ENCODE peak calls at places on chromosomes 11 and 22, in four cellular contexts. P, L, I and V are unnamed samples.

GRCh38 chr11:82996966-82997606 is 74.6 kb downstream of the RAB30 start:
- DNase-seq in P (no peak), I (peak; percentile 87), L (no peak), V (no peak)

GRCh38 chr22:17373839-17374238 is 4.6 kb downstream of the CECR2 start:
- DNase-seq in P (no peak), I (no peak), L (no peak), V (no peak)

GRCh38 chr11:123137496-123138270 is 57.4 kb downstream of the CLMP start:
- DNase-seq in P (peak; percentile 34), L (no peak), I (no peak), V (no peak)

GRCh38 chr11:64055077-64055476 is 19.3 kb downstream of the FLRT1 start:
- DNase-seq in L (no peak), I (no peak), P (no peak), V (no peak)

GRCh38 chr11:57787920-57788716 is 26.5 kb downstream of the CTNND1 start:
- DNase-seq in L (peak; percentile 32), P (no peak), I (peak; percentile 70), V (peak; percentile 66)

GRCh38 chr11:13929551-13929950 is 33.0 kb upstream of the SPON1 start:
- DNase-seq in I (no peak), P (no peak), L (no peak), V (no peak)

GRCh38 chr11:73321342-73322110 is 13.4 kb downstream of the ARHGEF17 start:
- DNase-seq in L (no peak), I (no peak), P (no peak), V (no peak)

GRCh38 chr11:89736566-89736965 is 26.5 kb downstream of the TRIM77 start:
- DNase-seq in L (no peak), I (no peak), P (no peak), V (no peak)

GRCh38 chr11:96215094-96215782 is 127.8 kb downstream of the MAML2 start:
- DNase-seq in L (no peak), P (no peak), I (peak; percentile 72), V (no peak)

GRCh38 chr11:26467506-26467905 is 104.6 kb downstream of the MUC15 start:
- DNase-seq in L (no peak), I (no peak), P (no peak), V (no peak)

GRCh38 chr11:131904756-131905155 is 534.3 kb downstream of the NTM start:
- DNase-seq in L (no peak), I (no peak), P (no peak), V (peak; percentile 79)

GRCh38 chr11:59574467-59574866 is 41.1 kb downstream of the OSBP start:
- DNase-seq in I (no peak), P (no peak), L (no peak), V (no peak)

GRCh38 chr22:46373838-46374662 is 38.5 kb downstream of the TRMU start:
- DNase-seq in I (peak; percentile 48), L (no peak), P (no peak), V (no peak)

GRCh38 chr22:45969414-45969799 is 7.6 kb downstream of the WNT7B start:
- DNase-seq in L (no peak), I (no peak), P (no peak), V (no peak)

GRCh38 chr22:28222976-28223375 is 303.9 kb upstream of the PITPNB start:
- DNase-seq in I (no peak), L (no peak), P (no peak), V (no peak)

GRCh38 chr11:68904458-68904847 is 762 bp downstream of the IGHMBP2 start:
- DNase-seq in P (no peak), L (no peak), I (no peak), V (no peak)

GRCh38 chr11:19110290-19110689 is 6.7 kb upstream of the ZDHHC13 start:
- DNase-seq in L (no peak), P (no peak), I (no peak), V (no peak)

GRCh38 chr11:28461846-28462245 is 353.7 kb downstream of the METTL15 start:
- DNase-seq in P (no peak), L (peak; percentile 2), I (no peak), V (no peak)

GRCh38 chr11:78402842-78403241 is 14.8 kb downstream of the GAB2 start:
- DNase-seq in P (no peak), L (no peak), I (no peak), V (no peak)

GRCh38 chr11:33002143-33002542 is 13.5 kb upstream of the DEPDC7 start:
- DNase-seq in I (no peak), L (no peak), P (no peak), V (no peak)

GRCh38 chr22:39594411-39594810 is 23.9 kb downstream of the CACNA1I start:
- DNase-seq in I (no peak), P (no peak), L (no peak), V (no peak)

GRCh38 chr11:47445840-47446239 is 3.1 kb downstream of the RAPSN start:
- DNase-seq in I (no peak), P (no peak), L (no peak), V (no peak)

GRCh38 chr11:47442514-47442913 is 6.4 kb downstream of the RAPSN start:
- DNase-seq in I (no peak), P (no peak), L (no peak), V (no peak)

GRCh38 chr11:47441421-47441820 is 7.5 kb downstream of the RAPSN start:
- DNase-seq in L (no peak), P (no peak), I (no peak), V (no peak)

GRCh38 chr11:47443817-47444216 is 5.1 kb downstream of the RAPSN start:
- DNase-seq in I (no peak), P (no peak), L (no peak), V (no peak)

GRCh38 chr11:47443028-47443700 is 5.8 kb downstream of the RAPSN start:
- DNase-seq in L (no peak), I (no peak), P (no peak), V (no peak)
- TF ChIP-seq SUZ12 in L (no peak), I (no peak), P (no peak), V (no peak)

DNA sequence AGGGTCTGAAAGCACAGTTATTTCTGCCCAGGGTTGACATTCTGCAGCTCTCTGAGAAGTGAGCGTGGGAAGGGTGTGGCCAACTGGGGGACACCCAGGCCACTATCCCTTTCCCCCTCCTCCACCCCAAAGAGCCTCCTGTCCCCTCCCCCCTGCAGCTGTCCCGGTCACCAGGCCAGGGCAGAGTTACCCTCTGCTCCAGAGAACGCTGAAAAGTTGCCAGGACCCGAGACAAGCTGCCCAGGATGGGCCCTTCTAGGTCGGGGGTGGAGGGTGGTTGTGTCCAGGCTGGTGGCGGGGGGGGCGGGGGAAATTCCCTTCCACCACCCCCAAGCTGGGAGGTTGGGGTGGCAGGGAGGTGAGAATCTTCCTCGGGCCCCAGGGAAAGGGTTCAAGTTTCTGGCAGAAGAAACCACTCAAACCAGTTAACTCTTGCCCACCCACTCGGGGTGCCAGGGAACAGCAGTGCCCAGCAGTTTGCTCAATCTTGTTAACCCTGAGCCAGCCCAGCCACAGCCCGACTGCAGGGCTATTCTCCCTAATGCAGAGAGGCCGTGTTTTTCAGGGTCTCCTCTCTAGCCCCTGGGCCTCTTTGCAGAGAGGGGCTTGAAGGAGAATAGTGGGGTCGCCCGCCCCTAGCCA is 615 bp downstream of the LGALS1 start:
- DNase-seq in I (no peak), L (no peak), P (no peak), V (no peak)
- TF ChIP-seq ZNF274 in I (no peak), L (no peak), P (no peak), V (no peak)

GRCh38 chr22:30238661-30239420 is 7.7 kb downstream of the LIF start:
- DNase-seq in L (no peak), I (no peak), P (no peak), V (no peak)
- TF ChIP-seq SUZ12 in L (no peak), I (no peak), P (no peak), V (no peak)

DNA sequence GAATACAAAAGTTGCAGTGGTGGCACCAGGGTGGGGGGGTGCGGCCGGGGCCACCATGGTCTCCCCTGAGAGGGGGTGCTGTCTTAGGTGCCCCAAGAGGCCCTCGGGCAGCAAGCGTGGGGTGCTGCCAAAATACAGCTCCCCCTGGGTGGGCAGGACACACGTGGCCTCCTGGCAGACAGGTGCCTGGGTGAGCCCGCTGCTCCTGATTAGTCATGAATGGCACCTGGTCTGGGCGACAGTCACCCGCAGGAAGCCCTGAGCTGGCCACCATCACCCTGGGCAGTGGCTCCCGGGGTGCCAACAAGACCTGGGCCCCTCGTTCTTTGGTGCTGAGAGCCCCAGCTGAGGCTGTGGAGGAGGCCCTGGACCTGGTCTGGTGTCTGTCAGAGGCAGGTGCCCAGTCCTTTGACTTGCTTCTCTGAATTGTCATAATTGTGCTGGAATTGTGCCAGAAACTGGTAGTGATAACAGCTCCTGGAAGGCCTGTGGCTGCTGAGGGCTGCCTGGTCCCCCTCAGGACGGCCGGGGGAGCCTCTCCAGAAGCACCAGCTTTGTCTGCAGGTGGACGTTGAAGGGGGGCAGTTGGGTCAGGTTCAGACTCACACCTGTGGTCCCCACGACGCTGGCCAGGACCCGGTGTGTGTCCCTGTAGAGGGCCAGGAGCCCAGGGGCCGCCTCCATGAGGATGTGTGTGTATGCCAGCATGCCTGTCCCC is 14.8 kb downstream of the ALG12 start:
- DNase-seq in P (no peak), L (no peak), I (no peak), V (no peak)
- TF ChIP-seq ZNF274 in P (no peak), L (no peak), I (no peak), V (no peak)

DNA sequence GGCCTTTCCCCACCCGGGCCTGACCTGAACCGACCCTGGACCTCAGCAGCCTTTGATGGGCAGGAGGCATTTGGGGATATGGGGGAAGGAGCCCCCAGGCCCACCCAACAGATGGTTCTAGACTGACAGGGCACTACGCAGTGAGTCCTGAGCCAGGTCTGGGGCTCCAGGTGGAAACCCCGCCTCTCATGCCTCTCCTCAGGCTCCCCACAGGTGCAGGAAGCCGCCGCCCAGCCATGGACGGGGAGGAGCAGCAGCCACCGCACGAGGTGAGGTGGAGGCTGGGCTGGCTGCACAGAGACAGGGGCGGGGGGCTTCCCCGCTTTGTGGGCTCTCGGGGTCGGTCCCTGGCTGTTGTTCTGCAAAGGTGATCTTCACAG is 7.1 kb downstream of the TRABD start:
- DNase-seq in I (no peak), P (no peak), L (no peak), V (no peak)
- TF ChIP-seq SUZ12 in I (no peak), P (no peak), L (no peak), V (no peak)

DNA sequence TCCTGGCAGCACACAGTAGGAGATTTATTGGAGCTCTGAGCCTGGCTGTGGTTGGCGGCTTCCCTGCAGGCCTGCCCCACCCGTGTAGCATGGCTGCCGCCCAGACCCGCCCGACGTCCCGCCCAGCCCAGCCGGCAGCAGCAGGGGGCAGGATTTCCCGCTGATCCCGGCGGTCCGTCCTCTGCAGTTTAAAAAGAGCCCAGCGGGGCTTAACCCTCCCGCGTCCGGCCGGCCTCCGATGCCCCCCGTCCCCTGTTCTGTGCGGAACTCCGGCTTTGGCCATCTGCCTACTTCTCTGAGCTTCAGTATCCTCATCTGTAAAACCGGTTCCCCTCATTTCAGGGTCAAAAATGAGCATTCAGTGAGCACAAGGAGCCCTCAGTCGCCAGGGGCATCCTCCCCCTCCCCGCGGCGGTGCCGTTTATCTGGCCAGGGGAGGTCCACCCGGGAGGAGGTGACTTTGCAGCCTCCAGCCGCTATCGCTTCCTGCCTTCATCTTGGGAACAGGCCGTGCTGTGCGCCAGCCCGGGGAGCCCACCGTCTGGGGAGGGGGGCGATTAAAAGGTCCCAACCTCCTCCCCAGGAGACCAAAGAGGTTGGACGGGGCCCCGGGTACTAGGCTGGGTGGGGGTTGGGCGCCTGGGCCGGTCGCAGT is at the start of gene GAS2L1:
- DNase-seq in P (peak; percentile 50), I (no peak), L (peak; percentile 54), V (no peak)
- TF ChIP-seq ZNF274 in P (no peak), I (no peak), L (no peak), V (no peak)